ENCODE peak calls at places on chromosomes 7 and 10, in six cellular contexts. One of them, this sample, is unnamed.

GRCh38 chr7:104963991-104964385 is 50.0 kb upstream of the KMT2E start:
- DNase-seq in endothelial cell of umbilical vein: peak; percentile 97
- DNase-seq in pancreas: no peak
- DNase-seq in spleen: no peak
- DNase-seq in left ventricle myocardium inferior: no peak
- DNase-seq in right atrium auricular region: no peak
- DNase-seq in this sample: peak; percentile 31

GRCh38 chr7:7257899-7258692 is 75.8 kb downstream of the C1GALT1 start:
- DNase-seq in endothelial cell of umbilical vein: no peak
- DNase-seq in pancreas: no peak
- DNase-seq in spleen: no peak
- DNase-seq in left ventricle myocardium inferior: no peak
- DNase-seq in right atrium auricular region: no peak
- DNase-seq in this sample: peak; percentile 32

GRCh38 chr10:133182190-133182589 is 22.2 kb downstream of the KNDC1 start:
- DNase-seq in endothelial cell of umbilical vein: no peak
- DNase-seq in pancreas: no peak
- DNase-seq in spleen: no peak
- DNase-seq in left ventricle myocardium inferior: no peak
- DNase-seq in right atrium auricular region: no peak
- DNase-seq in this sample: no peak

GRCh38 chr7:121099572-121099971 is 111.1 kb downstream of the CPED1 start:
- DNase-seq in endothelial cell of umbilical vein: no peak
- DNase-seq in pancreas: no peak
- DNase-seq in spleen: no peak
- DNase-seq in left ventricle myocardium inferior: no peak
- DNase-seq in right atrium auricular region: no peak
- DNase-seq in this sample: no peak

GRCh38 chr7:41993173-41993867 is 243.7 kb downstream of the GLI3 start:
- DNase-seq in endothelial cell of umbilical vein: peak; percentile 91
- DNase-seq in pancreas: no peak
- DNase-seq in spleen: no peak
- DNase-seq in left ventricle myocardium inferior: no peak
- DNase-seq in right atrium auricular region: no peak
- DNase-seq in this sample: no peak

GRCh38 chr7:7201583-7202374 is 19.4 kb downstream of the C1GALT1 start:
- DNase-seq in endothelial cell of umbilical vein: no peak
- DNase-seq in pancreas: no peak
- DNase-seq in spleen: peak; percentile 84
- DNase-seq in left ventricle myocardium inferior: no peak
- DNase-seq in right atrium auricular region: no peak
- DNase-seq in this sample: peak; percentile 37

GRCh38 chr10:1331560-1331959 is 275.4 kb downstream of the WDR37 start:
- DNase-seq in endothelial cell of umbilical vein: no peak
- DNase-seq in pancreas: no peak
- DNase-seq in spleen: no peak
- DNase-seq in left ventricle myocardium inferior: no peak
- DNase-seq in right atrium auricular region: no peak
- DNase-seq in this sample: peak; percentile 85

GRCh38 chr10:21293518-21294356 is 231.7 kb downstream of the SKIDA1 start:
- DNase-seq in endothelial cell of umbilical vein: no peak
- DNase-seq in pancreas: no peak
- DNase-seq in spleen: no peak
- DNase-seq in left ventricle myocardium inferior: no peak
- DNase-seq in right atrium auricular region: no peak
- DNase-seq in this sample: no peak

GRCh38 chr10:109327266-109327665 is 596.0 kb downstream of the XPNPEP1 start:
- DNase-seq in endothelial cell of umbilical vein: no peak
- DNase-seq in pancreas: no peak
- DNase-seq in spleen: no peak
- DNase-seq in left ventricle myocardium inferior: no peak
- DNase-seq in right atrium auricular region: no peak
- DNase-seq in this sample: no peak

GRCh38 chr7:131654668-131655326 is 98.4 kb upstream of the PODXL start:
- DNase-seq in endothelial cell of umbilical vein: peak; percentile 75
- DNase-seq in pancreas: peak; percentile 99
- DNase-seq in spleen: peak; percentile 95
- DNase-seq in left ventricle myocardium inferior: peak; percentile 87
- DNase-seq in right atrium auricular region: peak; percentile 89
- DNase-seq in this sample: peak; percentile 67

GRCh38 chr10:92747600-92747999 is 57.8 kb downstream of the HHEX start:
- DNase-seq in endothelial cell of umbilical vein: no peak
- DNase-seq in pancreas: no peak
- DNase-seq in spleen: peak; percentile 82
- DNase-seq in left ventricle myocardium inferior: no peak
- DNase-seq in right atrium auricular region: no peak
- DNase-seq in this sample: peak; percentile 57

GRCh38 chr10:132101529-132101928 is 35.8 kb downstream of the JAKMIP3 start:
- DNase-seq in endothelial cell of umbilical vein: no peak
- DNase-seq in pancreas: no peak
- DNase-seq in spleen: no peak
- DNase-seq in left ventricle myocardium inferior: no peak
- DNase-seq in right atrium auricular region: no peak
- DNase-seq in this sample: no peak

GRCh38 chr7:55571534-55572377 is 546 bp downstream of the VOPP1 start:
- DNase-seq in endothelial cell of umbilical vein: peak; percentile 34
- DNase-seq in pancreas: peak; percentile 78
- DNase-seq in spleen: peak; percentile 93
- DNase-seq in left ventricle myocardium inferior: peak; percentile 53
- DNase-seq in right atrium auricular region: no peak
- DNase-seq in this sample: peak; percentile 59

GRCh38 chr7:144842377-144842851 is 6.6 kb upstream of the TPK1 start:
- DNase-seq in endothelial cell of umbilical vein: peak; percentile 70
- DNase-seq in pancreas: no peak
- DNase-seq in spleen: peak; percentile 81
- DNase-seq in left ventricle myocardium inferior: peak; percentile 24
- DNase-seq in right atrium auricular region: peak; percentile 66
- DNase-seq in this sample: peak; percentile 87

GRCh38 chr7:125927556-125927955 is 997.9 kb upstream of the POT1 start:
- DNase-seq in endothelial cell of umbilical vein: no peak
- DNase-seq in pancreas: no peak
- DNase-seq in spleen: no peak
- DNase-seq in left ventricle myocardium inferior: no peak
- DNase-seq in right atrium auricular region: no peak
- DNase-seq in this sample: no peak

DNA sequence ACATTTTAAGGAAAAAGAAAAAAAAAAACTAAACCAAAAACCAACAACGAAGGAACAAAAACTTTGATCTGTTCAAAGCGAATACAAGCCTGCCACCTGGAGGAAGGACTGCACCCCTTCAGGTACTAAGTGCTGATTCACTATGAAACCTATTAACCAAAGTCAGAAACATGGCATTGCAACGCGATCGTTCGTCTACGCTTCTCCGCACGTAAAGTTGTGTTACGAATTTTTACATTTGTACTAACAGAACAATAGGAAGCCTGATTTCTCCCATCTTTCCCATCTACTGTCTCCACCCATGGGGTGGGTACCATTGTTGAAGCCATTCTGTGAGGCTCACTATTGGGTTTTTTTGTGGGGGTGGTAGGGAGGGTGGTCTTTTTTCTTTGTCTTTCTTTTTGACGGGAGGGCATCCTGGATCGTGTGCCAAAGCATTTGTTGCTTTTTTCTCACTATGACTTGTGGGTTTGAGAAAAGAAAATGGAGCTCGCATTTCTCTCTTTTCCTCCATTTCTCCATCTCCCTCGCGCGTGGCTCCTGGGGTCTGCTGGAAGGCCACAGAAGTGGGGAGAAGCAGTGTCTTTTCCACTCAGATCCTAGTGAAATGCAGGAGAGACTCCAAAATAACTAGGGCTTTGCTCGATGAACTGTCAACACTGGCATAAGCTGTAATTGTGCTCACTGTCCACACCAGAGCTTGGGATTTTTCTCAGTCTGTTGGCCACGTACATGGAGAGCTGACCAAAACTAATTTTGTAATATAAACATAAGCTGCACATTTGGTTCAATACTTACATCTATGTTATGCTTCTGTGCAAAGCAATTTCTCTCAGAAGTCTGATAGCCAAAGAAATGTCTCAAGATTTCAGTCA is 100.9 kb upstream of the YAE1 start:
- DNase-seq in endothelial cell of umbilical vein: peak; percentile 26
- DNase-seq in pancreas: no peak
- DNase-seq in spleen: no peak
- DNase-seq in left ventricle myocardium inferior: no peak
- DNase-seq in right atrium auricular region: no peak
- DNase-seq in this sample: peak; percentile 67
- H3K4me3 ChIP-seq in endothelial cell of umbilical vein: no peak overlapping the region
- H3K4me3 ChIP-seq in pancreas: no peak overlapping the region
- H3K4me3 ChIP-seq in spleen: no peak overlapping the region
- H3K4me3 ChIP-seq in left ventricle myocardium inferior: no peak overlapping the region
- H3K4me3 ChIP-seq in right atrium auricular region: no peak overlapping the region
- H3K4me3 ChIP-seq in this sample: no peak overlapping the region

DNA sequence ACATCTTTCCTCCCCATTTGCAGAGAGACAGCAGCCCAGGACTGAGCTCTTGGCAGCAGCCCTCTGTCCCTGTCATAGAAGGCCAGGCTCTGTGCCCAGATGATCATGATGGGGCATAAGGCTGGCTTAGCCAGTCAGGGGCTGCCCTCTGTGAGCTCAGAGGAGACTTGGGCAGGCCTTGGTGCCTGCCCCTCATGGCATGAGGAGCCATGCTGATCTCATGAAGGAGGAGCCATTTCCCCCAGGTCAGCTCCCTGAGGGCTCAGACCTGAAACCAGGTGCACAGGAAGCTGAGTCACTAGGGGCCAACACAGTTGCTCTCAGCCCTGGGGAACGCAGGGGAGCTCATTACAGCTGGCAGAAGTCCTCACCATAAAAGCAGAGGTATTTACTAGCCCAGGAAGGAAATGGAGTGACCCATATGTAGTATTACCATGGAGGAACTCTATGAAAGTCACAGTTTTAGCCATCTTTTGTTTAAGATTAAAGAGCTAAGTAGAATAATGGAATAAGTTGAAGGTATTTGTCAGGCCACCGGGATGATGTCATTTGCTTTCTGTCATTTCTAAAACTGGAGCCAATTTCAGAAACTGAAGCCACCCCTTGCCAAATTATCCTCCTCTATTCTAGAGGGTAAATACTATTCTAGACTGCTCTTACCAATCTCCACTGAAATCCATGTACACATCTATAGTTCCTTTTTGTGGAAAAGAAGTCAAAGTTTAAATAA is 362.4 kb upstream of the ZNF32 start:
- DNase-seq in endothelial cell of umbilical vein: peak; percentile 28
- DNase-seq in pancreas: no peak
- DNase-seq in spleen: no peak
- DNase-seq in left ventricle myocardium inferior: peak; percentile 41
- DNase-seq in right atrium auricular region: no peak
- DNase-seq in this sample: no peak
- H3K27ac ChIP-seq in endothelial cell of umbilical vein: peak overlapping the region; percentile 45
- H3K27ac ChIP-seq in pancreas: no peak overlapping the region
- H3K27ac ChIP-seq in spleen: no peak overlapping the region
- H3K27ac ChIP-seq in left ventricle myocardium inferior: peak overlapping the region; percentile 31
- H3K27ac ChIP-seq in right atrium auricular region: no peak overlapping the region
- H3K27ac ChIP-seq in this sample: no peak overlapping the region

DNA sequence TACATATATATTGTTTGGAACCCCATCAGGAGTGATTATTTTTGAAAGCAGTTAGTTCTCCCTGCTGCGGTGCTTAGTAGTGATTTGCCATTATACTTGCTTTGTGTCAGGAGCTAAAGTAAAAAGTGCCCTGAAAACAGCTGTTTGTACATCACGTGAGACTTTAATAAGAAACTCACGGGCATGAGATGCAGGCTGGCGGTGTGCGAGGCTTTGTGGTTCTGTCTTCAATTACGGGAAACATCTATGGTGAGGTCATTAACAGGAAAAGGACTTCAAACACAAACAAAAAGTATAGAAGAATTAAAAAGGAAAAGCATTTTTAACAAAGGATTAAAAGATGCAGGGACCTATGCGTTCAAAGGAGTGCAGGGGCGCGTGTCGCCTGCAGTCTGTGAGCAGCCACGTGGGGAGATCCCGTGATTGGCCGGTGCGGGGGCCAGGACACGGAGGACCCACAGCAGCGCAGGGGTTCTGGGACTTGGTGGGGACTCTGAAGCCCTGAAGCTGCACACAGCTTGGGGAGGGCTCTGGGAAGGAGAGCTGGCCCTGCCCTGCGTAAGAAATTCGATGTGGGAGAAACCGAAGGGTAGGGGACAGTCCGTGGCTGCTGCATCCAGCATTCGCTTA is 268.3 kb downstream of the KLF6 start:
- DNase-seq in endothelial cell of umbilical vein: peak; percentile 22
- DNase-seq in pancreas: no peak
- DNase-seq in spleen: no peak
- DNase-seq in left ventricle myocardium inferior: no peak
- DNase-seq in right atrium auricular region: no peak
- DNase-seq in this sample: no peak
- H3K9me3 ChIP-seq in endothelial cell of umbilical vein: no peaks in the 10 kb centered on the region
- H3K9me3 ChIP-seq in pancreas: no peaks in the 10 kb centered on the region
- H3K9me3 ChIP-seq in spleen: no peaks in the 10 kb centered on the region
- H3K9me3 ChIP-seq in left ventricle myocardium inferior: no peaks in the 10 kb centered on the region
- H3K9me3 ChIP-seq in right atrium auricular region: no peaks in the 10 kb centered on the region
- H3K9me3 ChIP-seq in this sample: no peaks in the 10 kb centered on the region

DNA sequence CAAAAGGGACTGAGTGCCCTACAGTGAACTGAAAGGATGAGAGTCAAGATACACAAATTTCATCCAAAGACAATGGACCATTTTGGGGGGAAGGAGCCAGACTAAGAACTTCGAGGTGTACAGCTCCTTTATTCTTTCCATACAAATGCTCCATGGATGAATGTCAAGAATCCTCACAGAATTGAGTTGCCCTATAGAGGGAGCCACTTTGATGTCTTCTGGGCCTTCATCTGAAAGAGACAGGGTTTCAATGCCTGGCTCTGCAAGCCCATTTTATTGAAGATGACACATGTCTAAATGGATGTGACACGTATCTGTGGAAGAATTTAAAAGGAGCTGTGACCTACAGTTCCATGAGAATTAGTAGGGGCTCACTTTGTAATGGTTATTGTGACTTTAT is 32.0 kb upstream of the NRG3 start:
- DNase-seq in endothelial cell of umbilical vein: peak; percentile 34
- DNase-seq in pancreas: no peak
- DNase-seq in spleen: no peak
- DNase-seq in left ventricle myocardium inferior: no peak
- DNase-seq in right atrium auricular region: no peak
- DNase-seq in this sample: no peak
- H3K4me3 ChIP-seq in endothelial cell of umbilical vein: no peak overlapping the region
- H3K4me3 ChIP-seq in pancreas: no peak overlapping the region
- H3K4me3 ChIP-seq in spleen: no peak overlapping the region
- H3K4me3 ChIP-seq in left ventricle myocardium inferior: no peak overlapping the region
- H3K4me3 ChIP-seq in right atrium auricular region: no peak overlapping the region
- H3K4me3 ChIP-seq in this sample: no peak overlapping the region

DNA sequence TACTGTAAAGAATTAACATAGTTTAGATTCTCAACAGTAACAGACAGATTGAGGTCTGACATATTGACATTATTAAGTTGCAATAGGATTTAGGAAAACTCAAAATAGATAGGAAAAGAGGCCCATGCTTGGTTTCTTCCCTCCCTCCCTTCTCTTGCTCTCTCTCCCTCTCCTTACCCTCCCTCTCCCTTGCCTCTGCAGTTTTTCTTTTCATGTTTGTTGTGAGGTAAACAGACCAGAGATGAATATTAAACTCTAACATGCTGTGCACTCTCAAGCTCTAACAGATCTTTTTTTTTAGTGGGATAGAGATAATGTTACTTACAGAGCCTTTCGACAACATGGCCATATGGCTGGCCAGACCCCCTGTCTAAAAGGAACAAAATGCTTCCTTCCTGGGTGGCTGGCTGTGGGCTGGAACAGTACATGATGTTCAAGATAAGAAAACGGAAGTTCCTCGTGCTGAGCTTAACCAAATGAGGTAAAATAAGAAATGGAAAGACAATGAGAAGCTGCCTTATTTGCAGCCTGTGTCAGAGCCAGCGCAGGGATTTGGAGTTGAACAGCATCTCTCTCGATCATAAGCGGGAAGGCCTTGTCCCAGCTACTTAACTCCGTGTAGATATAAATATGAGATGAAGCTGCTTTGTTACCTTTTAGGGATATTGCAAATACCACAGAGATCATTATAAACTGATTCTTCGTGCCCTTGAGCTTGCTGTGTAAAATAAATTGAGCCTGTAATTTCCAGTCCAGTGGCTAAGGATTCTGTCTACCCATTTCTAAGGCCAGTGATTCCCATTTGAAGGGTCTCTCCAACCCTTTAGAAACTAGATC is 391.9 kb upstream of the NPVF start:
- DNase-seq in endothelial cell of umbilical vein: no peak
- DNase-seq in pancreas: no peak
- DNase-seq in spleen: no peak
- DNase-seq in left ventricle myocardium inferior: peak; percentile 34
- DNase-seq in right atrium auricular region: no peak
- DNase-seq in this sample: peak; percentile 54
- H3K27ac ChIP-seq in endothelial cell of umbilical vein: no peak overlapping the region
- H3K27ac ChIP-seq in pancreas: no peak overlapping the region
- H3K27ac ChIP-seq in spleen: peak overlapping the region; percentile 64
- H3K27ac ChIP-seq in left ventricle myocardium inferior: peak overlapping the region; percentile 87
- H3K27ac ChIP-seq in right atrium auricular region: peak overlapping the region; percentile 66
- H3K27ac ChIP-seq in this sample: peak overlapping the region; percentile 94